ENCODE peak calls at places on chromosomes 3 and 15, in seven cellular contexts. M is GM23338, S is heart right ventricle, C is stomach, W is fibroblast of mammary gland, R is cardiac muscle cell, U is aorta. N is an unnamed sample.

GRCh38 chr15:39426552-39427532 is 154.0 kb upstream of the THBS1 start:
- DNase-seq in M (no peak), S (peak; percentile 44), C (peak; percentile 46), W (no peak), R (no peak), U (peak; percentile 83), N (peak; percentile 79)

GRCh38 chr15:66080791-66081475 is 172.6 kb downstream of the MEGF11 start:
- DNase-seq in M (peak; percentile 70), S (no peak), C (no peak), W (peak; percentile 41), R (no peak), U (no peak), N (no peak)

GRCh38 chr15:100596792-100597191 is 5.2 kb downstream of the LINS1 start:
- DNase-seq in M (no peak), S (peak; percentile 16), C (peak; percentile 26), W (peak; percentile 83), R (no peak), U (peak; percentile 48), N (peak; percentile 51)

GRCh38 chr15:71136159-71137137 is 21.2 kb downstream of the THSD4 start:
- DNase-seq in M (peak; percentile 37), S (no peak), C (no peak), W (peak; percentile 84), R (no peak), U (peak; percentile 72), N (no peak)

GRCh38 chr3:11288021-11288491 is 15.9 kb downstream of the ATG7 start:
- DNase-seq in M (no peak), S (no peak), C (no peak), W (peak; percentile 66), R (no peak), U (no peak), N (peak; percentile 29)

GRCh38 chr3:33047842-33048834 is 48.8 kb downstream of the GLB1 start:
- DNase-seq in M (no peak), S (no peak), C (no peak), W (no peak), R (no peak), U (no peak), N (peak; percentile 57)

GRCh38 chr3:65963787-65964707 is 74.7 kb downstream of the MAGI1 start:
- DNase-seq in M (peak; percentile 20), S (no peak), C (no peak), W (peak; percentile 96), R (no peak), U (no peak), N (peak; percentile 62)

GRCh38 chr3:182139627-182140357 is 428.1 kb downstream of the SOX2 start:
- DNase-seq in M (peak; percentile 79), S (no peak), C (no peak), W (no peak), R (no peak), U (no peak), N (no peak)

GRCh38 chr3:183812746-183813445 is 12.5 kb downstream of the MAP6D1 start:
- DNase-seq in M (no peak), S (no peak), C (no peak), W (no peak), R (no peak), U (no peak), N (no peak)

GRCh38 chr3:164360738-164361376 is 717.4 kb downstream of the SI start:
- DNase-seq in M (no peak), S (no peak), C (no peak), W (no peak), R (no peak), U (no peak), N (no peak)

GRCh38 chr15:68553994-68554715 is 24.6 kb upstream of the CORO2B start:
- DNase-seq in M (peak; percentile 92), S (peak; percentile 78), C (peak; percentile 67), W (peak; percentile 65), R (peak; percentile 89), U (peak; percentile 70), N (no peak)

GRCh38 chr15:68557469-68558317 is 21.1 kb upstream of the CORO2B start:
- DNase-seq in M (no peak), S (no peak), C (no peak), W (no peak), R (no peak), U (no peak), N (no peak)

GRCh38 chr15:68555348-68556037 is 23.3 kb upstream of the CORO2B start:
- DNase-seq in M (no peak), S (no peak), C (no peak), W (no peak), R (no peak), U (no peak), N (no peak)

GRCh38 chr15:68554716-68555347 is 24.0 kb upstream of the CORO2B start:
- DNase-seq in M (no peak), S (no peak), C (no peak), W (no peak), R (no peak), U (no peak), N (no peak)

DNA sequence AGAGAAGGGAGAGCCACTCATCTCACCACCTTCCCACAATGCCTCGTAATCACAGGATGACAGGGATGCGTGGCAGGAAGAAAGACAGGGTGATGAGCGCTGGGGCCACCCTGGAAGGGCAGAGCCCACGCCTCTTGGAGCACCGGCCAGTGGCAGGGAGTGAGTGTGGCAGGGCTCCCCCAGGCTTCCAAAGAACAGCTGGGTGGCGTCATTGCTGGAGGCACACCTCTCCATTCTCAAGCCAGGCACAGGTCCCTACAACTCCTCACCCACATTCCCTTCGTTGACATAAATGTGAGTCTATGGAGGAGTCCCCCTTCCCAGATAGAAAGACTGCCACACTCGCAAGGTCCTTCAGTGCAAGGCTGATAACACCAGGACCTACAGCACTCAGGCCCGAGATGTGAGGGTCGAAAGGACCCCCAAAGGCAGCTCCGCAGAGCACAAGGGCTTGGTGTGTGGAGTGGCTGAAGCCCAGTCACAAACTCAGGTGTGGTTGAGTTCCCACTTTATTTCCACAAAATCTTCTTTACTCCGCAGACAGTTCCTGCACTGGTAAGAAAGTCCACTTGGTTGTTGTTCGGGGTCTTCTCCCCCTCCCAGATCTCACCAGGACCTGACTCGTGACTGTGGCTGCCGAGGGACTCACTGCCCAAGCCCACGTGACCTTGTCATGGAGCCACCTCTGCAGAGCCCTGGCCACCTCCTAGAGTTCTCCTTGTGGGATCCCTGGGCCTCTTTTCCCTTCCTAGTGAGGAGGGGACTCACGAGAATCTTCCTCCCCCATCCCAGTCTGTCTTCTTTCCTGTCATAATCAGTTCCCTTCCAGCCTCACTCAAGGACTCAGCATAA is 22.4 kb upstream of the CORO2B start:
- DNase-seq in M (no peak), S (no peak), C (no peak), W (no peak), R (no peak), U (no peak), N (no peak)
- H3K4me3 ChIP-seq in M (no peak overlapping the region), S (no peak overlapping the region), C (no peak overlapping the region), W (no peak overlapping the region), R (no peak overlapping the region), U (no peak overlapping the region), N (no peak overlapping the region)

GRCh38 chr3:81741214-81741613 is 20.2 kb downstream of the GBE1 start:
- DNase-seq in M (no peak), S (no peak), C (no peak), W (no peak), R (no peak), U (no peak), N (no peak)
- H3K4me3 ChIP-seq in M (no peak overlapping the region), S (no peak overlapping the region), C (no peak overlapping the region), W (no peak overlapping the region), R (no peak overlapping the region), U (no peak overlapping the region), N (no peak overlapping the region)

DNA sequence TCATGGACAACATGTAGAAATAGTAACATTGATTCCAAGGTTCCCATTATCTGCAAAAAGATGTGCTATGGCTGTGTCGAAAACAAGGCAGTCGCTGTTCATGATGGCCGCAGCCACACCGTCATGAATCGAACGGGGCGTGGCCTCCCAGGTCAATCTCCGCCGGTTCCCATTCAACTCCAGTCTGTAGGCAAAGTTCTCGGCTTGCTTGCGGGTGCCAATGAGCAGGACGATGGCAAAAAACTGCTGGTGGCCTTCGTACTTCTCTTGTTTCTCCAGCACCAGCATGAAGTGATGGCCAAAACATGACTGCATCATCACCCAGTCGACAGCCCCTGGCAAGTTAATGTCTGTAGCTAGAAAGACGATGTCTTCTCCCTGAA is 20.8 kb downstream of the SIAH2 start:
- DNase-seq in M (no peak), S (no peak), C (no peak), W (no peak), R (no peak), U (no peak), N (no peak)
- H3K4me3 ChIP-seq in M (no peak overlapping the region), S (no peak overlapping the region), C (no peak overlapping the region), W (no peak overlapping the region), R (no peak overlapping the region), U (no peak overlapping the region), N (no peak overlapping the region)

GRCh38 chr3:56320907-56321306 is 147.4 kb downstream of the ERC2 start:
- DNase-seq in M (no peak), S (no peak), C (no peak), W (no peak), R (no peak), U (no peak), N (no peak)

GRCh38 chr3:56322862-56323261 is 145.4 kb downstream of the ERC2 start:
- DNase-seq in M (no peak), S (no peak), C (no peak), W (no peak), R (no peak), U (no peak), N (no peak)

GRCh38 chr3:56323986-56324420 is 144.3 kb downstream of the ERC2 start:
- DNase-seq in M (no peak), S (no peak), C (no peak), W (peak; percentile 60), R (peak; percentile 23), U (no peak), N (no peak)

GRCh38 chr3:56321892-56322291 is 146.4 kb downstream of the ERC2 start:
- DNase-seq in M (no peak), S (no peak), C (no peak), W (no peak), R (no peak), U (no peak), N (no peak)

GRCh38 chr3:56321383-56321782 is 146.9 kb downstream of the ERC2 start:
- DNase-seq in M (peak; percentile 18), S (no peak), C (no peak), W (no peak), R (peak; percentile 77), U (no peak), N (no peak)
- H3K4me3 ChIP-seq in M (no peak overlapping the region), S (no peak overlapping the region), C (no peak overlapping the region), W (no peak overlapping the region), R (no peak overlapping the region), U (no peak overlapping the region), N (no peak overlapping the region)

DNA sequence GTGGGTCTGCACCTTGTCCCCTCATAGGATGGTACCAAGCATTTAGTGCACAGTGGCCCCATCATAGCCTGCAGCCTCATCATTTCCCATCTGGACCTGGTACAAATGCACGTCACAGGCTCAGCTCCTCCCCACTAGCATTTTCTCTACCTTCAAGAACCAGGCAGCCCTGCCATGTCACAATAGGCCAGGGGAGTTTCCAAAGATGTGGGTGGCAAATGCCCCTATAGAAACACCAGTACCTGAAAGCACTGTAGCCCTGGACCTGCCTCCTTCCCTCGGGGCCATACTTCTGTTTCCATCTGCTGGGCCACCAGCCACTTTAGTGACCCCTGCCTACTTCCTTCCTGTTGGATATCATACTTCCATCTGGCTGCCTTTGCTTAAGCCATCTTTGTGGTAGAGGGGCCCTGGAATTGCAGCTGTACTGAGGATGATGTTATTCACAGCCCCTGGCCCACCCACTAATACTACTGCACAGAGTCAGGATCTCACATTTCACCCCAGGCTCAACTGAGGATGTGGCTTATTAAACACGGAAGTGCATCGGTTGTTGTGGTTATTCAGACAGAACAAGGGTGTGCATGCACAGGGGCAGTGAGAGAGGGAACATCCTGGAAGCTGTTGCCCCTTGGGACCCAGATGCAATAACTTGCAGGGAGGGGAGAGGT is 3.8 kb downstream of the TCTA start:
- DNase-seq in M (no peak), S (no peak), C (peak; percentile 26), W (no peak), R (no peak), U (peak; percentile 29), N (peak; percentile 49)
- H3K4me3 ChIP-seq in M (no peak overlapping the region), S (no peak overlapping the region), C (no peak overlapping the region), W (no peak overlapping the region), R (no peak overlapping the region), U (no peak overlapping the region), N (no peak overlapping the region)